ENCODE peak calls at places on chromosomes 5 and 9, in ten cellular contexts. E, H, U, B, W, R, V, A, Y and M are unnamed samples.

GRCh38 chr5:139389701-139390638 is at the start of gene MZB1:
- DNase-seq in E (no peak), W (peak), A (no peak), B (no peak), V (no peak), Y (peak), U (no peak), R (no peak), H (peak), M (no peak)

GRCh38 chr9:137454145-137454505 is 5.0 kb downstream of the NSMF start:
- DNase-seq in E (peak), V (no peak), H (peak), B (no peak), R (peak), Y (no peak), A (no peak), W (peak), U (peak), M (no peak)

GRCh38 chr9:90029996-90030395 is 425.2 kb downstream of the GADD45G start:
- DNase-seq in U (no peak), Y (no peak), W (no peak), V (no peak), E (no peak), H (no peak), R (no peak), A (no peak), B (no peak), M (no peak)

GRCh38 chr9:4079906-4080305 is 220.0 kb downstream of the GLIS3 start:
- DNase-seq in H (no peak), A (no peak), R (no peak), B (no peak), E (no peak), Y (no peak), U (no peak), W (no peak), V (no peak), M (no peak)

GRCh38 chr9:130661461-130662098 is 2.8 kb upstream of the PRDM12 start:
- DNase-seq in V (no peak), U (no peak), Y (no peak), A (no peak), W (no peak), E (no peak), B (no peak), R (no peak), H (no peak), M (no peak)

GRCh38 chr5:15008476-15008875 is 136.9 kb upstream of the ANKH start:
- DNase-seq in A (peak), H (no peak), E (peak), V (peak), W (no peak), R (peak), B (peak), Y (no peak), U (no peak), M (peak)

GRCh38 chr9:88378317-88378716 is 9.9 kb upstream of the SPIN1 start:
- DNase-seq in R (peak), H (no peak), E (peak), U (no peak), V (no peak), A (peak), W (no peak), B (no peak), Y (no peak), M (no peak)

GRCh38 chr5:154755361-154756202 is at the start of gene LARP1:
- DNase-seq in U (no peak), A (peak), W (peak), Y (no peak), H (peak), V (no peak), R (peak), B (peak), E (no peak), M (no peak)

GRCh38 chr9:14722391-14723035 is at the start of gene CER1:
- DNase-seq in E (no peak), H (no peak), B (no peak), R (no peak), U (no peak), A (no peak), Y (no peak), V (no peak), W (no peak), M (no peak)

GRCh38 chr5:773517-774264 is 10.8 kb downstream of the ZDHHC11B start:
- DNase-seq in B (peak), Y (no peak), U (no peak), W (no peak), R (peak), A (no peak), E (no peak), V (no peak), H (no peak), M (no peak)

GRCh38 chr9:112174223-112174964 is 703 bp downstream of the SUSD1 start:
- DNase-seq in R (peak), W (peak), U (peak), B (peak), Y (peak), H (peak), A (peak), E (no peak), V (no peak), M (no peak)

GRCh38 chr9:12819436-12820185 is 44.8 kb downstream of the LURAP1L start:
- DNase-seq in U (no peak), V (no peak), E (no peak), Y (no peak), H (no peak), R (no peak), A (no peak), B (no peak), W (peak), M (no peak)

GRCh38 chr9:118422513-118422912 is 718.3 kb downstream of the TLR4 start:
- DNase-seq in H (no peak), E (no peak), W (no peak), B (no peak), U (no peak), A (no peak), R (no peak), Y (no peak), V (no peak), M (no peak)

GRCh38 chr5:124124711-124125229 is 612.8 kb downstream of the CSNK1G3 start:
- DNase-seq in E (peak), Y (no peak), V (peak), W (no peak), H (no peak), B (no peak), A (no peak), U (no peak), R (no peak), M (no peak)

GRCh38 chr9:71249729-71250317 is 128.4 kb upstream of the TRPM3 start:
- DNase-seq in R (peak), H (no peak), B (no peak), A (peak), Y (no peak), V (peak), U (no peak), W (peak), E (peak), M (peak)

GRCh38 chr9:37197158-37198033 is 77.0 kb downstream of the ZCCHC7 start:
- DNase-seq in W (peak), V (no peak), E (peak), A (peak), Y (no peak), U (no peak), H (no peak), R (no peak), B (no peak), M (no peak)

GRCh38 chr5:172852490-172853354 is 18.7 kb downstream of the ERGIC1 start:
- DNase-seq in H (no peak), V (no peak), Y (no peak), E (no peak), B (no peak), U (no peak), R (peak), W (no peak), A (no peak), M (no peak)

GRCh38 chr5:135825373-135826220 is 8.9 kb upstream of the SLC25A48 start:
- DNase-seq in A (no peak), W (no peak), B (no peak), R (peak), U (no peak), V (no peak), H (no peak), Y (no peak), E (no peak), M (no peak)

GRCh38 chr5:10522224-10522611 is 41.7 kb upstream of the ANKRD33B start:
- DNase-seq in H (no peak), A (no peak), B (no peak), W (no peak), Y (no peak), U (no peak), E (no peak), R (no peak), V (no peak), M (no peak)

GRCh38 chr5:54103871-54104270 is 206.5 kb downstream of the ARL15 start:
- DNase-seq in Y (no peak), W (no peak), R (no peak), H (no peak), V (no peak), E (no peak), B (no peak), U (no peak), A (no peak), M (no peak)